ENCODE peak calls at places on chromosome 2, in seven cellular contexts. One of them, this sample, is unnamed.
A peak's percentile ranks its signal among the peaks of the same experiment; 100 is the strongest.

GRCh38 chr2:235766206-235766794 is 272.5 kb downstream of the AGAP1 start:
- DNase-seq in mucosa of descending colon: no peak
- DNase-seq in brain microvascular endothelial cell: peak; percentile 93
- DNase-seq in GM12864: peak; percentile 21
- DNase-seq in AG10803: peak; percentile 78
- DNase-seq in LNCaP clone FGC: peak; percentile 43
- DNase-seq in cardiac muscle cell: peak; percentile 84
- DNase-seq in this sample: peak; percentile 60

GRCh38 chr2:152440049-152440448 is 105.1 kb downstream of the FMNL2 start:
- DNase-seq in cardiac muscle cell: no peak
- DNase-seq in AG10803: no peak
- DNase-seq in LNCaP clone FGC: no peak
- DNase-seq in mucosa of descending colon: no peak
- DNase-seq in brain microvascular endothelial cell: no peak
- DNase-seq in GM12864: no peak
- DNase-seq in this sample: no peak

GRCh38 chr2:215680605-215681598 is 245.0 kb upstream of the FN1 start:
- DNase-seq in AG10803: peak; percentile 93
- DNase-seq in brain microvascular endothelial cell: peak; percentile 95
- DNase-seq in LNCaP clone FGC: no peak
- DNase-seq in mucosa of descending colon: no peak
- DNase-seq in GM12864: no peak
- DNase-seq in cardiac muscle cell: no peak
- DNase-seq in this sample: no peak

GRCh38 chr2:181235683-181236459 is 221.3 kb upstream of the ITGA4 start:
- DNase-seq in cardiac muscle cell: no peak
- DNase-seq in GM12864: peak; percentile 79
- DNase-seq in LNCaP clone FGC: no peak
- DNase-seq in mucosa of descending colon: no peak
- DNase-seq in brain microvascular endothelial cell: no peak
- DNase-seq in AG10803: no peak
- DNase-seq in this sample: no peak

GRCh38 chr2:201950606-201951005 is 83.0 kb upstream of the FZD7 start:
- DNase-seq in brain microvascular endothelial cell: no peak
- DNase-seq in mucosa of descending colon: no peak
- DNase-seq in cardiac muscle cell: no peak
- DNase-seq in LNCaP clone FGC: no peak
- DNase-seq in AG10803: peak; percentile 72
- DNase-seq in GM12864: no peak
- DNase-seq in this sample: no peak

GRCh38 chr2:120313695-120314615 is 32.0 kb upstream of the INHBB start:
- DNase-seq in GM12864: no peak
- DNase-seq in cardiac muscle cell: no peak
- DNase-seq in AG10803: no peak
- DNase-seq in LNCaP clone FGC: no peak
- DNase-seq in mucosa of descending colon: no peak
- DNase-seq in brain microvascular endothelial cell: no peak
- DNase-seq in this sample: peak; percentile 33

GRCh38 chr2:173997269-173997668 is 32.1 kb upstream of the SP3 start:
- DNase-seq in brain microvascular endothelial cell: no peak
- DNase-seq in AG10803: peak; percentile 88
- DNase-seq in cardiac muscle cell: no peak
- DNase-seq in mucosa of descending colon: peak; percentile 81
- DNase-seq in GM12864: peak; percentile 84
- DNase-seq in LNCaP clone FGC: no peak
- DNase-seq in this sample: peak; percentile 56

GRCh38 chr2:218859556-218859993 is at the start of gene WNT6:
- DNase-seq in cardiac muscle cell: peak; percentile 65
- DNase-seq in brain microvascular endothelial cell: no peak
- DNase-seq in GM12864: no peak
- DNase-seq in AG10803: no peak
- DNase-seq in mucosa of descending colon: no peak
- DNase-seq in LNCaP clone FGC: no peak
- DNase-seq in this sample: no peak

GRCh38 chr2:235334179-235334578 is 159.7 kb upstream of the AGAP1 start:
- DNase-seq in LNCaP clone FGC: no peak
- DNase-seq in cardiac muscle cell: no peak
- DNase-seq in GM12864: no peak
- DNase-seq in AG10803: no peak
- DNase-seq in mucosa of descending colon: no peak
- DNase-seq in brain microvascular endothelial cell: no peak
- DNase-seq in this sample: no peak

GRCh38 chr2:238483656-238484055 is 56.9 kb downstream of the ASB1 start:
- DNase-seq in GM12864: no peak
- DNase-seq in mucosa of descending colon: no peak
- DNase-seq in LNCaP clone FGC: no peak
- DNase-seq in brain microvascular endothelial cell: no peak
- DNase-seq in cardiac muscle cell: no peak
- DNase-seq in AG10803: peak; percentile 17
- DNase-seq in this sample: no peak

GRCh38 chr2:9069496-9069991 is 66.1 kb upstream of the MBOAT2 start:
- DNase-seq in brain microvascular endothelial cell: no peak
- DNase-seq in mucosa of descending colon: no peak
- DNase-seq in GM12864: no peak
- DNase-seq in cardiac muscle cell: no peak
- DNase-seq in AG10803: no peak
- DNase-seq in LNCaP clone FGC: no peak
- DNase-seq in this sample: no peak

DNA sequence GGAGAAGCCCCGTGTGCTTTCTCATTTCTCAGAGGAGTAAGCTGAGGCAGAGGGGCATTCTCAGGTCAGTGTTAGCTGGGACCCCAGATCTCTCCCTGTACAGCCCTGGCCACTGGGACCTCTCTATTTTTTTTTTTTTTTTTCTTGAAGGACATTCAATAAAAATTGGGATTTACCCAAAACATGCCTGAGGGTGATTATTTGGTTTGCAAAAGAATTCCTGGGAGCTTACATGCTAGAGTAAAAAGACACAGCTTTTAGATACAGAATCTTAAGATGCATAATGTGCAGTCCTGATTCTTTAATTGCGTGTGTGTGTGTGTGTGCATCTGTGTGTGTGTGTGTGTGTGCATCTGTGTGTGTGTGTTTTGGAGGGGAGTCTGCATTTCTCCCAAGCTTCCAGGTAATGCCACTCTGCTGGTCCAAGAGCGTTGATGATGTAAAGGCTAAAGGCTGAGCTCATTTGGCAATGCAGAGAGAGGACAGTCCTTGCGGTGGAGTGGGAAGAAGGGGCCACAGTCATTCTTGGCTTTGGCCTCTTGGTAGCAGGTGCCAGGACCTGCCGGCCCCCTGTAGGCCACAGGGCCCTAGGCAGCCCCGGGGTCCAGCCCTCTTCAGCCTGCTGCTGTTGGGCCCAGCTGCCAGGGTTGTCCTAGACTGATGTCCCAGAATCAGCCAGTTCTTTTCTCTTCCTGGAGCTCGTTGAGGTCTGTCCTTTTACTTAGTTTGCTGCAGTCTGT is 74.1 kb upstream of the MCFD2 start:
- DNase-seq in GM12864: no peak
- DNase-seq in cardiac muscle cell: no peak
- DNase-seq in brain microvascular endothelial cell: no peak
- DNase-seq in mucosa of descending colon: no peak
- DNase-seq in AG10803: peak; percentile 41
- DNase-seq in LNCaP clone FGC: no peak
- DNase-seq in this sample: no peak
- TF ChIP-seq CTCF in GM12864: peak; percentile 7
- TF ChIP-seq CTCF in cardiac muscle cell: no peak
- TF ChIP-seq CTCF in brain microvascular endothelial cell: no peak
- TF ChIP-seq CTCF in mucosa of descending colon: no peak
- TF ChIP-seq CTCF in AG10803: no peak
- TF ChIP-seq CTCF in LNCaP clone FGC: no peak
- TF ChIP-seq CTCF in this sample: no peak

DNA sequence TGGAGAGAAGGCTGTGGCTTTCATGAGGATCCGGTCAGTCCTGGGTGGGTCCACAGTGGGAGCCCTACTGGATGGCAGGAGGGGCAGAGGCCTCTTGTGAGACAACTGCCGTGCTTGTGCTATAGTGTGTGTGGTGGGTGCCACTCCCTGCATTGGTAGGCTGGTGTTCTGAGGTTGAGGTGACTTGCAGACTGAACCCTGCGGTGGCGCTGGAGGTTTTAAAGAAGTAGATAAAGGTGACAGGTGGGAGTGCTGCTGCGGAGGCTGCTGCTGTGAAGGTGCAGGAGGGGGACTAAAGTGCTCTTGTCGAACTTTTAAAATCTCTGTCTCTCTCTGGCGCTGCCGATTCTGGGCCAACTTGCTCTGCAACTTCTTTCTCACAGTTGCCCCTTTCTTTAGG is 29.7 kb downstream of the INO80D start:
- DNase-seq in GM12864: no peak
- DNase-seq in AG10803: no peak
- DNase-seq in LNCaP clone FGC: no peak
- DNase-seq in brain microvascular endothelial cell: no peak
- DNase-seq in cardiac muscle cell: no peak
- DNase-seq in mucosa of descending colon: no peak
- DNase-seq in this sample: no peak
- H3K4me3 ChIP-seq in GM12864: no peak overlapping the region
- H3K4me3 ChIP-seq in AG10803: no peak overlapping the region
- H3K4me3 ChIP-seq in LNCaP clone FGC: no peak overlapping the region
- H3K4me3 ChIP-seq in brain microvascular endothelial cell: no peak overlapping the region
- H3K4me3 ChIP-seq in cardiac muscle cell: no peak overlapping the region
- H3K4me3 ChIP-seq in mucosa of descending colon: no peak overlapping the region
- H3K4me3 ChIP-seq in this sample: no peak overlapping the region

GRCh38 chr2:143688248-143688647 is 559.0 kb downstream of the ARHGAP15 start:
- DNase-seq in GM12864: no peak
- DNase-seq in cardiac muscle cell: no peak
- DNase-seq in LNCaP clone FGC: no peak
- DNase-seq in mucosa of descending colon: no peak
- DNase-seq in brain microvascular endothelial cell: no peak
- DNase-seq in AG10803: no peak
- DNase-seq in this sample: no peak

GRCh38 chr2:143684731-143685364 is 555.6 kb downstream of the ARHGAP15 start:
- DNase-seq in brain microvascular endothelial cell: no peak
- DNase-seq in mucosa of descending colon: no peak
- DNase-seq in GM12864: no peak
- DNase-seq in cardiac muscle cell: no peak
- DNase-seq in LNCaP clone FGC: no peak
- DNase-seq in AG10803: no peak
- DNase-seq in this sample: no peak

GRCh38 chr2:143685439-143686078 is 556.3 kb downstream of the ARHGAP15 start:
- DNase-seq in AG10803: no peak
- DNase-seq in LNCaP clone FGC: no peak
- DNase-seq in GM12864: no peak
- DNase-seq in brain microvascular endothelial cell: no peak
- DNase-seq in cardiac muscle cell: no peak
- DNase-seq in mucosa of descending colon: no peak
- DNase-seq in this sample: no peak

GRCh38 chr2:143688815-143689214 is 559.6 kb downstream of the ARHGAP15 start:
- DNase-seq in cardiac muscle cell: no peak
- DNase-seq in GM12864: no peak
- DNase-seq in brain microvascular endothelial cell: no peak
- DNase-seq in LNCaP clone FGC: no peak
- DNase-seq in AG10803: no peak
- DNase-seq in mucosa of descending colon: no peak
- DNase-seq in this sample: no peak

DNA sequence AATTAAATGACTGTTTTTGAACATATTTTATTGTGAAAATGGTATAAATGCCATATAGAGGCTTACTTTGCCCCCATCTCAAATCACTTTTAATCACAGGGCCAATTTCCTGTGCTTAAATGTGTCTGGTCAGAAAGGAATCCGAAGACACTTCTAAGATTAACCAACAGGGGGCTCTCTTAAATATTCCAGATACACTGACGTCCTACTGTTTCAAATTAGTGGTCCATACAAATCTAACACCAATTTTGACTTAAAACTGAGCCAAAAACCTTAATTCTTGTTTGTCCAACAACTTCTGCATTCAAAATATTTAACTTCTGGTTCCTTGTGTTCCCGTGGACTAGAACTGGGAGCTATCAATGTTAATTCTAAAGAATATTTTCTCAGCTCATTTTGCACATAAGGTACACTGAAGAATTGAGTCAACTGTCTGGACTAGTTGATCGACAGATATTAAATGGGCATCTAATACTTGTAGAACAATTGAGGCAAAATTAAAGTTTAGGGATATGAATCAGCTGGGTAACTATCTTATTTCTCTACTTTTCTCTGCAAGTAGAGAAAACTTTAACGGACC is 557.5 kb downstream of the ARHGAP15 start:
- DNase-seq in AG10803: peak; percentile 58
- DNase-seq in brain microvascular endothelial cell: peak; percentile 16
- DNase-seq in mucosa of descending colon: no peak
- DNase-seq in cardiac muscle cell: peak; percentile 57
- DNase-seq in LNCaP clone FGC: peak; percentile 7
- DNase-seq in GM12864: no peak
- DNase-seq in this sample: no peak
- TF ChIP-seq CTCF in AG10803: peak; percentile 71
- TF ChIP-seq CTCF in brain microvascular endothelial cell: peak; percentile 41
- TF ChIP-seq CTCF in mucosa of descending colon: no peak
- TF ChIP-seq CTCF in cardiac muscle cell: peak; percentile 66
- TF ChIP-seq CTCF in LNCaP clone FGC: peak; percentile 39
- TF ChIP-seq CTCF in GM12864: peak; percentile 45
- TF ChIP-seq CTCF in this sample: peak; percentile 31

GRCh38 chr2:234309431-234309830 is 187.4 kb downstream of the ARL4C start:
- DNase-seq in AG10803: no peak
- DNase-seq in mucosa of descending colon: no peak
- DNase-seq in GM12864: no peak
- DNase-seq in cardiac muscle cell: no peak
- DNase-seq in LNCaP clone FGC: no peak
- DNase-seq in brain microvascular endothelial cell: no peak
- DNase-seq in this sample: no peak

GRCh38 chr2:234308814-234309195 is 188.1 kb downstream of the ARL4C start:
- DNase-seq in mucosa of descending colon: no peak
- DNase-seq in GM12864: peak; percentile 73
- DNase-seq in LNCaP clone FGC: no peak
- DNase-seq in AG10803: peak; percentile 60
- DNase-seq in brain microvascular endothelial cell: peak; percentile 95
- DNase-seq in cardiac muscle cell: no peak
- DNase-seq in this sample: no peak

GRCh38 chr2:234306426-234307173 is 190.3 kb downstream of the ARL4C start:
- DNase-seq in LNCaP clone FGC: no peak
- DNase-seq in GM12864: no peak
- DNase-seq in mucosa of descending colon: no peak
- DNase-seq in brain microvascular endothelial cell: no peak
- DNase-seq in cardiac muscle cell: no peak
- DNase-seq in AG10803: no peak
- DNase-seq in this sample: no peak

GRCh38 chr2:234307322-234307961 is 189.4 kb downstream of the ARL4C start:
- DNase-seq in LNCaP clone FGC: no peak
- DNase-seq in mucosa of descending colon: no peak
- DNase-seq in brain microvascular endothelial cell: no peak
- DNase-seq in cardiac muscle cell: no peak
- DNase-seq in AG10803: no peak
- DNase-seq in GM12864: no peak
- DNase-seq in this sample: no peak

DNA sequence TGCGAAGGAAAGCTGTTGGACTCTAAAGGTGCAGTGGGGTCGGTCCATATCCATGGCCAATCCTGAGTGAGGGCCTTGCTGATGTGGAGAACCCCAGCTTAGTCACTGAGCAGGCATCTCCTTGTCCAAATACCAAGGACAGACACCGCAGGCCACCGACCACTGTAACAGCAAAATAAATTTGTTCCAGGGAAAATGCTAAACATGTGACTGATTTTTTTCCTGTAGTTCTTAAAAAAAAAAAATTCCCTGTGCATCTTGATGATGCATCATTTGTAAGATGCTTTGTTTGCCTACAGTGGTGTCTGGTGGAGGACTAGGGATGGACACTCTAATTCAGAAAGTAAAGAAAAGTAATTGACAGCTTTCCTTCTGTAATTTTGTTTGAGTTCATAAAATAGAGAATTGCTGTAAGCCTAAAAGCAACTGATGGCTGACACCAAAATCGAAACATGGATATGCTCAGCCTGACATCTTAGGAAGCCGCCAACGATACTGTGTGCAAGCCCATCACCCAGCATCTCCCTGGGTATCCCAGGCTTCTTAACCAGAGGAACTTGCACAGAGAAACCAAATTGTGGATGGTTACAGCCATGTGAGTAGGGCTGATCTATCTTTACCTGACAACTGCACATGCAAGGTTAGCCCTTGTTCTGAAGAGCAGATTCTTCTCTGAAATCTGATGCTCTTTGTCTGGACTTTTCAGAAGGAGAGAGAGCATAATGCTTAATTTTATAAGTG is 188.6 kb downstream of the ARL4C start:
- DNase-seq in LNCaP clone FGC: no peak
- DNase-seq in GM12864: no peak
- DNase-seq in AG10803: peak; percentile 28
- DNase-seq in cardiac muscle cell: no peak
- DNase-seq in mucosa of descending colon: no peak
- DNase-seq in brain microvascular endothelial cell: peak; percentile 86
- DNase-seq in this sample: no peak
- H3K4me3 ChIP-seq in LNCaP clone FGC: no peak overlapping the region
- H3K4me3 ChIP-seq in GM12864: no peak overlapping the region
- H3K4me3 ChIP-seq in AG10803: no peak overlapping the region
- H3K4me3 ChIP-seq in cardiac muscle cell: no peak overlapping the region
- H3K4me3 ChIP-seq in mucosa of descending colon: no peak overlapping the region
- H3K4me3 ChIP-seq in brain microvascular endothelial cell: no peak overlapping the region
- H3K4me3 ChIP-seq in this sample: no peak overlapping the region

This sample was measured in ovary.